ENCODE peak calls at places on chromosome 15, in four cellular contexts. B is HCT116, F is GM12878, X is K562. T is an unnamed sample.

GRCh38 chr15:32738677-32739076 is 20.9 kb downstream of the GREM1 start:
- DNase-seq in B (no peak), F (no peak), X (no peak), T (no peak)

GRCh38 chr15:72782274-72782992 is 1.1 kb downstream of the ADPGK start:
- DNase-seq in B (no peak), F (no peak), X (peak; percentile 41), T (no peak)

GRCh38 chr15:87741350-87741749 is 515.2 kb downstream of the NTRK3 start:
- DNase-seq in B (no peak), F (no peak), X (no peak), T (no peak)

GRCh38 chr15:77851086-77851485 is 218.4 kb upstream of the LINGO1 start:
- DNase-seq in B (no peak), F (no peak), X (no peak), T (no peak)

GRCh38 chr15:42712584-42712983 is 24.3 kb downstream of the CDAN1 start:
- DNase-seq in B (no peak), F (no peak), X (no peak), T (no peak)

GRCh38 chr15:63288778-63289378 is 11.5 kb downstream of the APH1B start:
- DNase-seq in B (peak; percentile 33), F (no peak), X (peak; percentile 69), T (peak; percentile 52)

GRCh38 chr15:78620839-78621421 is at the start of gene CHRNA3:
- DNase-seq in B (no peak), F (no peak), X (no peak), T (no peak)

GRCh38 chr15:62752687-62753517 is 289.6 kb upstream of the TPM1 start:
- DNase-seq in B (no peak), F (no peak), X (no peak), T (no peak)

DNA sequence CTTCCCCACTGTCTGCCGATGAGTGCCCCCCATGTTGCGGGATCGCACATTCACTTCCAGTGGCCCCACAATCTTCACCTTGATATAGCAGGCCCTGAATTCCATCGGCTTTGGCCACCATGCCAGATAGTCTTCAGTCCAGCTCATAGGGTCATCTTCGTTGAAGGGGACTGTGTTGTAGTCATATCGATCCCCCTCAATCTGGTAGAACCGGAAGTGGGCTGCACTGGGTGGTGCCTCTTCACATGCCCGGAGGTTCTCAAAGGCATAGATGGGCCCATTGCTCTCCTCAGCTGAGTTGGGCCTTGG is 12.1 kb upstream of the CLPX start:
- DNase-seq in B (no peak), F (no peak), X (no peak), T (no peak)
- TF ChIP-seq ZBTB33 in B (no peak), F (no peak), X (no peak), T (no peak)

GRCh38 chr15:100021653-100022052 is 288.4 kb upstream of the LYSMD4 start:
- DNase-seq in B (no peak), F (no peak), X (no peak), T (no peak)

GRCh38 chr15:100022426-100022825 is 289.2 kb upstream of the LYSMD4 start:
- DNase-seq in B (no peak), F (no peak), X (no peak), T (no peak)

GRCh38 chr15:100019601-100020000 is 286.4 kb upstream of the LYSMD4 start:
- DNase-seq in B (no peak), F (no peak), X (no peak), T (no peak)

GRCh38 chr15:100020614-100021013 is 287.4 kb upstream of the LYSMD4 start:
- DNase-seq in B (no peak), F (no peak), X (peak; percentile 16), T (no peak)

DNA sequence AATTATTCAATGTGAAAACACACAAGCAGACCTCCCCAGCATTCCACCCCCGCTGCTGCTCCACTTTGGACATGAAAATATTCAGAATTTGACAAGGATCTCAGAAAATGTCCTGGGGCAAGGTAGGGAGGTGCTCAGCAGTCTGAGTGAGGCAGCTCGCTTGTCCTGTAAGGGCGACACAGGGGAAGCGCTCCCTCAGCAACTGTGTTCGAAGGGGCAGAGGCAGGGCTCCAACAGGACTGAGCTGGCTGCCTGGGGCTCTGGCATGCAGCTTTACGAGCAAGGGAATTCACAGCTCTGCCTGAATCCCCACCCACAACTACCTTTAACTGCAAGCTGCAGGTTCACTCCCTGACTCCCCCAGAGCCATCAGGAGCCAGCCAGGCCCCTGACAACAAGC is 286.9 kb upstream of the LYSMD4 start:
- DNase-seq in B (no peak), F (no peak), X (no peak), T (no peak)
- TF ChIP-seq ZNF274 in B (no peak), F (no peak), X (no peak), T (no peak)

DNA sequence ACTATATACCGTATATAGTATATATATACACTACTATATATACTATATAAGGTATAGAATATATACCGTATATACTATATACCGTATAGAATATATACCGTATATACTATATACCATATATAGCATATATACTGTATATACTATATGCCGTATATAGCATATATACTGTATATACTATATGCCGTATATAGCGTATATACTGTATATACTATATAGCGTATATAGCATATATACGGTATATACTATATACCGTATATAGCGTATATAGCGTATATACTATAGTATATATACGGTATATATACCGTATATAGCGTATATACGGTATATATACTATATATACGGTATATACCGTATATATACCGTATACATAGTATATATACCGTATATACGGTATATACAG is 22.6 kb upstream of the HDGFL3 start:
- DNase-seq in B (no peak), F (no peak), X (no peak), T (no peak)
- TF ChIP-seq ZBTB33 in B (no peak), F (no peak), X (no peak), T (no peak)

DNA sequence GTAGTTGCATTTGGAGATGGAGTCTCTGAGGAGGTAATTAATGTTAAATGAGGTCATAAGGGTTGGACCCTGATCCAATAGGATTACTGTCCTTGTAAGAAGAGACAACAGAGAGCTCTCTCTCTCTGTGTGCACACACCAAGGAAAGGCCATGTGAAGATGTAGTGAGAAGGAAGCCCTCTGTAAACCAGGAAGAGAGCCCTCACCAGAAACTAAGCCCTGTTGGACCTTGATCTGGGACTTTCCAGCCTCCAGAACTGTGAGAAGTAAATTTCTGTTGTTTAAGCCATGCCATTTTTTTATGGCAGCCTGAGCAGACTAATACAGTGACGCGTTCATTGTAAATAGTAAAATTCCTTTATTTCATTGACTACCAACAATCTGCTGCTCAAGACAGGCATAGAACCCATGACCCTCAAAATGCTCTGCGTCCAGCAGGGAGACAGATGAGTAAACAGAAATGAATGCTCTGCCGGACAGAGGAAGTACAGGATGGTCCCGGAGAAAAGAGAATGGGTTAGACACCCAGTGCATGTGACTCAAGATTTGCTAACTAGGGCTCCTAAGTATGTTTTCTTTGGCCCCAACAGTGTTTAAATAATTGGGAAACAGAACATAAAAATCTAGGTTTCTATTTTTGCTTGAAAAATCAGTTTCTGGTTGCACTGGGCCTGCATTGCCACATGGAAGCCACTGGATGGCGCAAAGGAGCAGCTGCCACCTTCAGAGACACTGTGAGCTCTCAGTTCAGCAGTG is 37.9 kb upstream of the TNFAIP8L3 start:
- DNase-seq in B (peak; percentile 15), F (no peak), X (peak; percentile 51), T (peak; percentile 28)
- TF ChIP-seq ZNF274 in B (no peak), F (no peak), X (no peak), T (no peak)

GRCh38 chr15:45457641-45458539 is 64.7 kb downstream of the SLC30A4 start:
- DNase-seq in B (peak; percentile 79), F (peak; percentile 69), X (peak; percentile 84), T (peak; percentile 77)

GRCh38 chr15:45458746-45459403 is 63.7 kb downstream of the SLC30A4 start:
- DNase-seq in B (no peak), F (peak; percentile 44), X (peak; percentile 80), T (peak; percentile 39)

GRCh38 chr15:45454825-45455224 is 67.7 kb downstream of the SLC30A4 start:
- DNase-seq in B (peak; percentile 73), F (peak; percentile 45), X (peak; percentile 20), T (no peak)

GRCh38 chr15:45457215-45457614 is 65.3 kb downstream of the SLC30A4 start:
- DNase-seq in B (no peak), F (no peak), X (no peak), T (no peak)

GRCh38 chr15:45456212-45457106 is 66.1 kb downstream of the SLC30A4 start:
- DNase-seq in B (peak; percentile 90), F (peak; percentile 33), X (peak; percentile 81), T (peak; percentile 65)
- TF ChIP-seq ZBTB33 in B (peak; percentile 19), F (peak; percentile 51), X (peak; percentile 13), T (peak; percentile 36)

GRCh38 chr15:89328398-89329254 is 6.0 kb downstream of the POLG start:
- DNase-seq in B (no peak), F (no peak), X (no peak), T (no peak)
- TF ChIP-seq ZNF274 in B (no peak), F (no peak), X (no peak), T (no peak)

DNA sequence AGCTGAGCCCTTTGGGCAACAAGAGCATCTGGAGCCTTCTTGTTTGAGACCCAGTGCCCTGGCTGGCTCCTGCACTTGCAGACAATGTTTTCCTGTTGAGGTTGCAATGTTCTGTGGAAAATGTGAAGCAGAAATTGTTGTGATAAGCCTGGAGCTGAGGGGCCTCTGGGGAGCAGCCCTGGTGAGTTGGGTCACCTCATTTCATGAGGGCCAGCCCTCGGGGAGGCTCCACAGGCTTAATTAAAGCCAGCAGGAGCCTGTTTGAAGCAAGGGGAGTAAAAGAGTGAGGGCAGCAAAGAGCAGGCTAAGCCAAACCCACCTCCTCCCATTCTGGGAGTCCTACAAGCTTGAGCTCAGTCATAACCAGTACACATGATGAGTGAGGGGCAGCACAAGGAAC is 154.3 kb downstream of the ALDH1A2 start:
- DNase-seq in B (no peak), F (no peak), X (no peak), T (no peak)
- TF ChIP-seq ZBTB33 in B (no peak), F (no peak), X (no peak), T (no peak)

GRCh38 chr15:59794229-59794886 is 105.2 kb upstream of the BNIP2 start:
- DNase-seq in B (no peak), F (no peak), X (no peak), T (no peak)
- TF ChIP-seq ZNF274 in B (no peak), F (no peak), X (no peak), T (no peak)

GRCh38 chr15:84915011-84915958 is 30.8 kb downstream of the SLC28A1 start:
- DNase-seq in B (peak; percentile 81), F (peak; percentile 79), X (peak; percentile 89), T (peak; percentile 84)
- TF ChIP-seq ZBTB33 in B (no peak), F (no peak), X (no peak), T (no peak)